ENCODE peak calls at places on chromosomes 3 and 15, in nine cellular contexts. F is thyroid gland; V is cardiac muscle cell; M is stomach; N is heart left ventricle; W is AG04450; J is adrenal gland; X is colonic mucosa; D is CD4-positive, alpha-beta memory T cell. I is an unnamed sample.

GRCh38 chr3:113804701-113805100 is 33.9 kb upstream of the GRAMD1C start:
- DNase-seq in F (no peak), V (no peak), M (no peak), N (no peak), W (no peak), J (no peak), X (no peak), D (no peak), I (no peak)

GRCh38 chr3:178823140-178823539 is 248.5 kb downstream of the ZMAT3 start:
- DNase-seq in F (no peak), V (no peak), M (no peak), N (peak; percentile 10), W (no peak), J (no peak), X (no peak), D (no peak), I (no peak)

GRCh38 chr15:39623550-39623931 is 42.7 kb downstream of the THBS1 start:
- DNase-seq in F (no peak), V (no peak), M (no peak), N (no peak), W (no peak), J (no peak), X (no peak), D (peak; percentile 73), I (no peak)

GRCh38 chr15:53559364-53560253 is 199.9 kb downstream of the WDR72 start:
- DNase-seq in F (no peak), V (no peak), M (no peak), N (no peak), W (no peak), J (no peak), X (peak; percentile 42), D (no peak), I (no peak)

GRCh38 chr3:197224034-197224444 is 74.4 kb downstream of the DLG1 start:
- DNase-seq in F (no peak), V (peak; percentile 75), M (no peak), N (no peak), W (peak; percentile 30), J (no peak), X (no peak), D (peak; percentile 18), I (no peak)

GRCh38 chr3:141402476-141403171 is 34.3 kb downstream of the ZBTB38 start:
- DNase-seq in F (peak; percentile 76), V (peak; percentile 79), M (peak; percentile 67), N (peak; percentile 81), W (no peak), J (peak; percentile 73), X (peak; percentile 70), D (peak; percentile 47), I (peak; percentile 67)

GRCh38 chr3:158789592-158789991 is 12.3 kb upstream of the MFSD1 start:
- DNase-seq in F (no peak), V (peak; percentile 79), M (no peak), N (no peak), W (no peak), J (peak; percentile 35), X (no peak), D (no peak), I (no peak)

GRCh38 chr15:40499931-40500330 is 29.1 kb downstream of the CHST14 start:
- DNase-seq in F (no peak), V (no peak), M (no peak), N (no peak), W (no peak), J (no peak), X (no peak), D (no peak), I (no peak)

GRCh38 chr3:68876112-68876713 is 56.1 kb downstream of the TAFA4 start:
- DNase-seq in F (peak; percentile 14), V (peak; percentile 82), M (no peak), N (no peak), W (peak; percentile 39), J (no peak), X (peak; percentile 27), D (peak; percentile 49), I (no peak)

GRCh38 chr3:194129581-194130133 is 6.3 kb upstream of the HES1 start:
- DNase-seq in F (peak; percentile 30), V (peak; percentile 93), M (no peak), N (peak; percentile 17), W (no peak), J (no peak), X (peak; percentile 75), D (no peak), I (no peak)

GRCh38 chr3:194125474-194125873 is 10.5 kb upstream of the HES1 start:
- DNase-seq in F (no peak), V (no peak), M (no peak), N (no peak), W (no peak), J (no peak), X (no peak), D (no peak), I (no peak)

GRCh38 chr3:194128202-194128907 is 7.6 kb upstream of the HES1 start:
- DNase-seq in F (no peak), V (peak; percentile 17), M (no peak), N (no peak), W (no peak), J (no peak), X (no peak), D (no peak), I (no peak)

GRCh38 chr3:194124221-194124620 is 11.7 kb upstream of the HES1 start:
- DNase-seq in F (no peak), V (no peak), M (no peak), N (no peak), W (no peak), J (no peak), X (peak; percentile 55), D (no peak), I (no peak)

GRCh38 chr3:194126790-194127189 is 9.2 kb upstream of the HES1 start:
- DNase-seq in F (no peak), V (no peak), M (no peak), N (no peak), W (no peak), J (no peak), X (no peak), D (no peak), I (no peak)
- H3K27me3 ChIP-seq in F (no peaks in the 10 kb centered on the region), V (no peaks in the 10 kb centered on the region), M (no peaks in the 10 kb centered on the region), N (peaks cover 3% of the 10 kb centered on the region), W (peaks cover 36% of the 10 kb centered on the region), J (no peaks in the 10 kb centered on the region), X (no peaks in the 10 kb centered on the region), D (no peaks in the 10 kb centered on the region), I (peaks cover 26% of the 10 kb centered on the region)

GRCh38 chr3:71919572-71919971 is 134.6 kb upstream of the PROK2 start:
- DNase-seq in F (no peak), V (no peak), M (no peak), N (no peak), W (no peak), J (no peak), X (no peak), D (no peak), I (no peak)

GRCh38 chr3:71912839-71913495 is 128.0 kb upstream of the PROK2 start:
- DNase-seq in F (no peak), V (no peak), M (no peak), N (no peak), W (no peak), J (no peak), X (no peak), D (no peak), I (no peak)

GRCh38 chr3:71921036-71921435 is 136.1 kb upstream of the PROK2 start:
- DNase-seq in F (no peak), V (no peak), M (no peak), N (no peak), W (no peak), J (no peak), X (no peak), D (no peak), I (no peak)

GRCh38 chr3:71917540-71917939 is 132.6 kb upstream of the PROK2 start:
- DNase-seq in F (no peak), V (no peak), M (no peak), N (no peak), W (no peak), J (no peak), X (no peak), D (no peak), I (no peak)

DNA sequence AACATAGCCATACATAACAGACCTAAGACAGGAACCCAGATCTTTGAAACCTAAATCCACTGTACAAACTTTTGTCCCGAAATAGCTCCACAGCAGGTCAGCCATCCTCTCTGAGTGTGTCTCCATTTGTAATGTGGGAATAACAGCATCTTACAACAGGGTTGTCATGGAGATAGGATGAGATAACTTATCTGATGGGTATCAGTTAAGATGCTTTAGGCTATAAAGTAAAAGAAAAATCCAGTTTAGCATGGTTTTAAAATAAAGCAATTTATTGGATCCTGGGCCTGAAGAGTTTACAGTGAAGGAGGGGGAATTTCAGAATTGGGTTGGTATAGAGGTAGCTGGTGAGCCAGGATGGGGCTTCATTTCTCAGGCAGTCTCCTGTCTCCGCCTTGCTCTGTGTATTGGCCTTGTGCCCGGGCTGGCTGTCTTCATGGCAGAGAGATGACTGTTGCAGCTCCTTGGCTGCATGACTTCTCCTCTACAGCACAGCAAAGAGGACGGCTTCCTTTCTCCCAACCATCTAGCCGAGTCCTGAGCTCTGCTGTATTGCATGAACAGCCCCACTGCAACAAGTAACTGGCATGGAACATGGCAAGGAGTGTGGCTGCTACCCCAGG is 131.9 kb upstream of the PROK2 start:
- DNase-seq in F (peak; percentile 20), V (peak; percentile 55), M (no peak), N (no peak), W (no peak), J (peak; percentile 54), X (peak; percentile 32), D (no peak), I (no peak)
- H3K27me3 ChIP-seq in F (no peaks in the 10 kb centered on the region), V (peaks cover 3% of the 10 kb centered on the region), M (no peaks in the 10 kb centered on the region), N (peaks cover 5% of the 10 kb centered on the region), W (peaks cover 2% of the 10 kb centered on the region), J (no peaks in the 10 kb centered on the region), X (no peaks in the 10 kb centered on the region), D (no peaks in the 10 kb centered on the region), I (no peaks in the 10 kb centered on the region)

GRCh38 chr3:184560992-184561328 is 625 bp upstream of the EPHB3 start:
- DNase-seq in F (no peak), V (no peak), M (no peak), N (no peak), W (peak; percentile 11), J (no peak), X (no peak), D (no peak), I (no peak)

GRCh38 chr3:184560531-184560930 is 1.1 kb upstream of the EPHB3 start:
- DNase-seq in F (no peak), V (no peak), M (no peak), N (no peak), W (no peak), J (no peak), X (peak; percentile 21), D (no peak), I (peak; percentile 28)

GRCh38 chr3:184557348-184557950 is 4.1 kb upstream of the EPHB3 start:
- DNase-seq in F (no peak), V (no peak), M (no peak), N (no peak), W (no peak), J (no peak), X (no peak), D (no peak), I (no peak)

GRCh38 chr3:184558726-184559125 is 2.9 kb upstream of the EPHB3 start:
- DNase-seq in F (no peak), V (no peak), M (no peak), N (no peak), W (no peak), J (no peak), X (peak; percentile 43), D (no peak), I (no peak)

GRCh38 chr3:184559336-184559735 is 2.2 kb upstream of the EPHB3 start:
- DNase-seq in F (no peak), V (no peak), M (peak; percentile 95), N (no peak), W (no peak), J (no peak), X (peak; percentile 86), D (no peak), I (no peak)
- H3K27me3 ChIP-seq in F (no peaks in the 10 kb centered on the region), V (no peaks in the 10 kb centered on the region), M (no peaks in the 10 kb centered on the region), N (peaks cover 14% of the 10 kb centered on the region), W (peaks cover 38% of the 10 kb centered on the region), J (no peaks in the 10 kb centered on the region), X (no peaks in the 10 kb centered on the region), D (peaks cover 9% of the 10 kb centered on the region), I (no peaks in the 10 kb centered on the region)

GRCh38 chr15:74127954-74128784 is 2.2 kb upstream of the ISLR2 start:
- DNase-seq in F (no peak), V (no peak), M (no peak), N (no peak), W (no peak), J (no peak), X (no peak), D (no peak), I (no peak)
- H3K27me3 ChIP-seq in F (peaks cover 25% of the 10 kb centered on the region), V (peaks cover 79% of the 10 kb centered on the region), M (peaks cover 46% of the 10 kb centered on the region), N (peaks cover 69% of the 10 kb centered on the region), W (peaks cover 87% of the 10 kb centered on the region), J (peaks cover 58% of the 10 kb centered on the region), X (peaks cover 56% of the 10 kb centered on the region), D (peaks cover 43% of the 10 kb centered on the region), I (peaks cover 55% of the 10 kb centered on the region)

I was measured in left lung.